ENCODE peak calls at places on chromosomes 13 and 19, in six cellular contexts. One of them, this sample, is unnamed. For H3K36me3, the result is how much of the 10 kb centered on the place peaks cover.

GRCh38 chr19:4069331-4069959 is 2.7 kb upstream of the ZBTB7A start:
- DNase-seq in endodermal cell: peak
- DNase-seq in spleen: peak
- DNase-seq in breast epithelium: no peak
- DNase-seq in endothelial cell of umbilical vein: no peak
- DNase-seq in CD8-positive, alpha-beta T cell: peak
- DNase-seq in this sample: peak

GRCh38 chr13:108426893-108427292 is 157.4 kb downstream of the TNFSF13B start:
- DNase-seq in endothelial cell of umbilical vein: no peak
- DNase-seq in spleen: no peak
- DNase-seq in breast epithelium: no peak
- DNase-seq in endodermal cell: no peak
- DNase-seq in CD8-positive, alpha-beta T cell: no peak
- DNase-seq in this sample: no peak

GRCh38 chr13:28037399-28037798 is 48.9 kb upstream of the URAD start:
- DNase-seq in breast epithelium: no peak
- DNase-seq in endodermal cell: no peak
- DNase-seq in CD8-positive, alpha-beta T cell: no peak
- DNase-seq in spleen: no peak
- DNase-seq in endothelial cell of umbilical vein: no peak
- DNase-seq in this sample: no peak

GRCh38 chr19:50835103-50835784 is 1.9 kb upstream of the KLK15 start:
- DNase-seq in endothelial cell of umbilical vein: no peak
- DNase-seq in CD8-positive, alpha-beta T cell: no peak
- DNase-seq in spleen: no peak
- DNase-seq in endodermal cell: no peak
- DNase-seq in breast epithelium: no peak
- DNase-seq in this sample: no peak

GRCh38 chr13:98541211-98541610 is 35.7 kb downstream of the STK24 start:
- DNase-seq in CD8-positive, alpha-beta T cell: no peak
- DNase-seq in breast epithelium: no peak
- DNase-seq in endodermal cell: peak
- DNase-seq in spleen: no peak
- DNase-seq in endothelial cell of umbilical vein: peak
- DNase-seq in this sample: no peak

GRCh38 chr13:46530084-46530935 is 22.7 kb upstream of the LRCH1 start:
- DNase-seq in endodermal cell: no peak
- DNase-seq in CD8-positive, alpha-beta T cell: no peak
- DNase-seq in spleen: no peak
- DNase-seq in endothelial cell of umbilical vein: no peak
- DNase-seq in breast epithelium: no peak
- DNase-seq in this sample: no peak

GRCh38 chr19:9528757-9529336 is 9.6 kb downstream of the ZNF426 start:
- DNase-seq in CD8-positive, alpha-beta T cell: no peak
- DNase-seq in endodermal cell: no peak
- DNase-seq in endothelial cell of umbilical vein: peak
- DNase-seq in spleen: no peak
- DNase-seq in breast epithelium: no peak
- DNase-seq in this sample: no peak

GRCh38 chr13:97535619-97536018 is 101.7 kb downstream of the RAP2A start:
- DNase-seq in endothelial cell of umbilical vein: no peak
- DNase-seq in breast epithelium: no peak
- DNase-seq in CD8-positive, alpha-beta T cell: no peak
- DNase-seq in spleen: no peak
- DNase-seq in endodermal cell: no peak
- DNase-seq in this sample: no peak

GRCh38 chr19:45470147-45471081 is 2.6 kb downstream of the FOSB start:
- DNase-seq in spleen: peak
- DNase-seq in CD8-positive, alpha-beta T cell: peak
- DNase-seq in endothelial cell of umbilical vein: no peak
- DNase-seq in breast epithelium: no peak
- DNase-seq in endodermal cell: no peak
- DNase-seq in this sample: peak

GRCh38 chr19:49506575-49507105 is 5.8 kb upstream of the FCGRT start:
- DNase-seq in spleen: peak
- DNase-seq in CD8-positive, alpha-beta T cell: peak
- DNase-seq in endothelial cell of umbilical vein: peak
- DNase-seq in breast epithelium: no peak
- DNase-seq in endodermal cell: peak
- DNase-seq in this sample: no peak

GRCh38 chr19:17829855-17830566 is 8.7 kb upstream of the INSL3 start:
- DNase-seq in breast epithelium: no peak
- DNase-seq in CD8-positive, alpha-beta T cell: no peak
- DNase-seq in endodermal cell: peak
- DNase-seq in endothelial cell of umbilical vein: no peak
- DNase-seq in spleen: no peak
- DNase-seq in this sample: no peak

GRCh38 chr19:3671680-3672574 is 28.3 kb downstream of the PIP5K1C start:
- DNase-seq in CD8-positive, alpha-beta T cell: peak
- DNase-seq in endodermal cell: peak
- DNase-seq in endothelial cell of umbilical vein: peak
- DNase-seq in spleen: no peak
- DNase-seq in breast epithelium: no peak
- DNase-seq in this sample: no peak

GRCh38 chr13:112819111-112819510 is 129.3 kb downstream of the ATP11A start:
- DNase-seq in spleen: no peak
- DNase-seq in endothelial cell of umbilical vein: no peak
- DNase-seq in CD8-positive, alpha-beta T cell: no peak
- DNase-seq in breast epithelium: no peak
- DNase-seq in endodermal cell: no peak
- DNase-seq in this sample: no peak
- H3K36me3 ChIP-seq in spleen: under half
- H3K36me3 ChIP-seq in endothelial cell of umbilical vein: under half
- H3K36me3 ChIP-seq in CD8-positive, alpha-beta T cell: under half
- H3K36me3 ChIP-seq in breast epithelium: under half
- H3K36me3 ChIP-seq in endodermal cell: half or more
- H3K36me3 ChIP-seq in this sample: under half

GRCh38 chr13:57862879-57863278 is 231.3 kb downstream of the PCDH17 start:
- DNase-seq in CD8-positive, alpha-beta T cell: no peak
- DNase-seq in endodermal cell: no peak
- DNase-seq in breast epithelium: no peak
- DNase-seq in endothelial cell of umbilical vein: no peak
- DNase-seq in spleen: no peak
- DNase-seq in this sample: no peak

GRCh38 chr13:57858376-57858775 is 226.8 kb downstream of the PCDH17 start:
- DNase-seq in endothelial cell of umbilical vein: no peak
- DNase-seq in endodermal cell: no peak
- DNase-seq in CD8-positive, alpha-beta T cell: no peak
- DNase-seq in breast epithelium: no peak
- DNase-seq in spleen: no peak
- DNase-seq in this sample: no peak

GRCh38 chr13:57857945-57858344 is 226.4 kb downstream of the PCDH17 start:
- DNase-seq in endodermal cell: no peak
- DNase-seq in spleen: no peak
- DNase-seq in breast epithelium: no peak
- DNase-seq in endothelial cell of umbilical vein: no peak
- DNase-seq in CD8-positive, alpha-beta T cell: no peak
- DNase-seq in this sample: no peak
- TF ChIP-seq CTCF in endodermal cell: no peak
- TF ChIP-seq CTCF in spleen: no peak
- TF ChIP-seq CTCF in breast epithelium: no peak
- TF ChIP-seq CTCF in endothelial cell of umbilical vein: no peak
- TF ChIP-seq CTCF in CD8-positive, alpha-beta T cell: no peak
- TF ChIP-seq CTCF in this sample: no peak

GRCh38 chr19:19502808-19503602 is 12.3 kb downstream of the TSSK6 start:
- DNase-seq in endothelial cell of umbilical vein: no peak
- DNase-seq in CD8-positive, alpha-beta T cell: no peak
- DNase-seq in breast epithelium: no peak
- DNase-seq in endodermal cell: no peak
- DNase-seq in spleen: peak
- DNase-seq in this sample: no peak
- H3K36me3 ChIP-seq in endothelial cell of umbilical vein: half or more
- H3K36me3 ChIP-seq in CD8-positive, alpha-beta T cell: half or more
- H3K36me3 ChIP-seq in breast epithelium: under half
- H3K36me3 ChIP-seq in endodermal cell: half or more
- H3K36me3 ChIP-seq in spleen: half or more
- H3K36me3 ChIP-seq in this sample: half or more

DNA sequence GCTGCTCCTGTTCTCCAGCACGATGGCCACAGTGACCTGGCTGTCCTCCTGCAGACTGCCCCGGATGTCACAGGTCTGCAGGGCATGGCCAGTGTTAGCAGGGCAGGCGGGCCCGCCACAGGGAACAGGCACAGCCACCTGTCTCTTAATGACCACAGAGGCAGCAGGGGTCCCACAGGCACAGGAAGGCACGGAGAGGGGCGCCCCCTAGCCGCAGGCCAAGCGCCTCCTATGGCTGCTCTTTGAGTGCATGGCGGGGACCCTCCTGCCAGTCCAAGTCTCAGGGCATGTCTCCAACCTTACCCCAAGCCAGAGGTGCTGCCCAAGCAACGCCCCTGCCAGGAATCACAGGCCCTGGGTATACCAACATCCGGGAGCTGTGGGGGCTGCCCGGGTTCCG is 14.1 kb downstream of the IZUMO4 start:
- DNase-seq in breast epithelium: no peak
- DNase-seq in CD8-positive, alpha-beta T cell: no peak
- DNase-seq in endothelial cell of umbilical vein: no peak
- DNase-seq in spleen: no peak
- DNase-seq in endodermal cell: peak
- DNase-seq in this sample: no peak
- TF ChIP-seq CTCF in breast epithelium: no peak
- TF ChIP-seq CTCF in CD8-positive, alpha-beta T cell: no peak
- TF ChIP-seq CTCF in endothelial cell of umbilical vein: no peak
- TF ChIP-seq CTCF in spleen: no peak
- TF ChIP-seq CTCF in endodermal cell: peak
- TF ChIP-seq CTCF in this sample: no peak

GRCh38 chr19:39390460-39390758 is 497 bp downstream of the PAF1 start:
- DNase-seq in endodermal cell: no peak
- DNase-seq in breast epithelium: peak
- DNase-seq in CD8-positive, alpha-beta T cell: peak
- DNase-seq in endothelial cell of umbilical vein: no peak
- DNase-seq in spleen: no peak
- DNase-seq in this sample: no peak
- H3K36me3 ChIP-seq in endodermal cell: half or more
- H3K36me3 ChIP-seq in breast epithelium: under half
- H3K36me3 ChIP-seq in CD8-positive, alpha-beta T cell: under half
- H3K36me3 ChIP-seq in endothelial cell of umbilical vein: under half
- H3K36me3 ChIP-seq in spleen: half or more
- H3K36me3 ChIP-seq in this sample: half or more

DNA sequence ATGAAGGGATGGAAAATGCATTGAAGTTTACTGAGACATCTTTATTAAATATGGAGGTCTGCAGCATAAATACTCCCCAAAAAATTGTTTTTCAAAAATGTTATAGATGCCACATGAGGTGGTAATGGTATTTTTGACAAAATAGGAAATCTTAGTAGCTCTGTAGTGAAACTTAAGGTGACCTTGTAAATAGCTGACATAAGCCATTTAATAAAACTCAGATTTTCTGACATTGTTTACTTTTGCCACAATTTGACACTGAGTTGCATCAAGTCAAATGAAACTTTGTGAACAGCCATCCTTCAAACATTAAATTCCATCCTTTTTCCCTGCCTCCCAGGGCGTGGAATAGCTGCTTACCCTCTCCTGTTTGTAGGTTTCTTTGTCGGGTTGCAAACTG is 953.1 kb downstream of the PCDH17 start:
- DNase-seq in endodermal cell: no peak
- DNase-seq in endothelial cell of umbilical vein: no peak
- DNase-seq in CD8-positive, alpha-beta T cell: no peak
- DNase-seq in breast epithelium: no peak
- DNase-seq in spleen: no peak
- DNase-seq in this sample: no peak
- TF ChIP-seq CTCF in endodermal cell: no peak
- TF ChIP-seq CTCF in endothelial cell of umbilical vein: no peak
- TF ChIP-seq CTCF in CD8-positive, alpha-beta T cell: no peak
- TF ChIP-seq CTCF in breast epithelium: no peak
- TF ChIP-seq CTCF in spleen: no peak
- TF ChIP-seq CTCF in this sample: no peak

GRCh38 chr19:38624822-38625221 is 5.8 kb downstream of the EIF3K start:
- DNase-seq in breast epithelium: no peak
- DNase-seq in endodermal cell: no peak
- DNase-seq in endothelial cell of umbilical vein: no peak
- DNase-seq in spleen: no peak
- DNase-seq in CD8-positive, alpha-beta T cell: no peak
- DNase-seq in this sample: no peak
- H3K36me3 ChIP-seq in breast epithelium: under half
- H3K36me3 ChIP-seq in endodermal cell: half or more
- H3K36me3 ChIP-seq in endothelial cell of umbilical vein: under half
- H3K36me3 ChIP-seq in spleen: half or more
- H3K36me3 ChIP-seq in CD8-positive, alpha-beta T cell: half or more
- H3K36me3 ChIP-seq in this sample: half or more

DNA sequence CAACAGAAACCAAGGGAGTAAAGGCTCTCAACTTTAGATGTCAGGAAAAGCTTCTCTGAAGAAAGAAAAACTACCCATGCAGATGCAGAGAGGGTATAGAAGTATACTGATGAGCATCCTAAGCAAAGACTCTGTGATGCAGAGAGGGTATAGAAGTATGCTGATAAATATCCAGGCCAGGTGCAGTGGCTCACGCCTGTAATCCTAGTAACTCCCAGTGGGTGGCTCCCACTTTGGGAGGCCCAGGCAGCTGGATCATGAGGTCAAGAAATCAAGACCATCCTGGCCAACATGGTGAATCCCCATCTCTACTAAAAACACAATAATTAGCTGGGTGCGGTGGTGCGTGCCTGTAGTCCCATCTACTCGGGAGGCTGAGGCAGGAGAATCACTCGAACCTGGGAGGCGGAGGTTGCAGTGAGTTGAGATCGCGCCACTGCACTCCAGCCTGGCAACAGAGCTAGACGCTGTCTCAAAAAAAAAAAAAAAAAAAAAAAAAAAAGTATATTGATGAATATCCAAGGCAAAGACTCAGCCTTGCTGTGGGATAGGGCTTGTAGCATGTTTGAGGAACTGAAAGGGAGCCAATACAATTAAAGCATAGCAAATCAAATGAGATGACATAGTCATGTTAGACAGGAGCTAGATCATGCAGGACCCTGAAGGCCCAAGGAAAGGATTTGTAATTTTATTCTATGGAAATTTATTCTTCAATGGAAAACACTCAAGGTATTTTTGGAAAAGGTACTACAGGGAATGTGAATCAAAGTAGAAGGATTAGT is 14.9 kb downstream of the UBL3 start:
- DNase-seq in endothelial cell of umbilical vein: no peak
- DNase-seq in breast epithelium: no peak
- DNase-seq in endodermal cell: peak
- DNase-seq in CD8-positive, alpha-beta T cell: no peak
- DNase-seq in spleen: no peak
- DNase-seq in this sample: no peak
- TF ChIP-seq CTCF in endothelial cell of umbilical vein: no peak
- TF ChIP-seq CTCF in breast epithelium: no peak
- TF ChIP-seq CTCF in endodermal cell: peak
- TF ChIP-seq CTCF in CD8-positive, alpha-beta T cell: no peak
- TF ChIP-seq CTCF in spleen: no peak
- TF ChIP-seq CTCF in this sample: no peak